ENCODE peak calls at places on chromosomes 16 and 17, in nine cellular contexts. I, E, B, L, R, K, N, S and T are unnamed samples.

GRCh38 chr16:85033153-85033552 is 5.6 kb downstream of the KIAA0513 start:
- DNase-seq in B (no peak), E (no peak), S (no peak), L (no peak), I (no peak), K (no peak), N (no peak), R (no peak), T (no peak)

GRCh38 chr16:56643080-56643778 is 4.8 kb downstream of the MT1A start:
- DNase-seq in K (peak; percentile 66), R (no peak), N (peak; percentile 34), S (no peak), E (peak; percentile 63), B (no peak), I (peak; percentile 95), L (no peak), T (peak; percentile 66)

GRCh38 chr17:18246880-18247612 is 11.5 kb downstream of the FLII start:
- DNase-seq in I (no peak), S (no peak), N (peak; percentile 47), R (peak; percentile 8), B (no peak), K (peak; percentile 94), E (peak; percentile 40), L (no peak), T (peak; percentile 44)

GRCh38 chr16:456891-457483 is 31.5 kb downstream of the RAB11FIP3 start:
- DNase-seq in B (no peak), R (peak; percentile 56), S (no peak), K (peak; percentile 34), N (peak; percentile 71), E (peak; percentile 29), I (no peak), L (no peak), T (peak; percentile 37)

GRCh38 chr16:24253192-24253591 is 2.9 kb upstream of the CACNG3 start:
- DNase-seq in N (peak; percentile 6), R (peak; percentile 38), S (no peak), E (peak; percentile 45), I (no peak), B (no peak), L (no peak), K (peak; percentile 51), T (peak; percentile 26)

GRCh38 chr16:86882586-86883280 is 304.4 kb downstream of the FOXL1 start:
- DNase-seq in L (peak; percentile 51), I (no peak), E (peak; percentile 68), R (peak; percentile 88), B (peak; percentile 63), N (peak; percentile 86), S (peak; percentile 44), K (peak; percentile 70), T (peak; percentile 88)

GRCh38 chr17:32281011-32281451 is 15.4 kb downstream of the RHBDL3 start:
- DNase-seq in E (peak; percentile 36), I (no peak), S (no peak), B (no peak), R (no peak), L (no peak), K (no peak), N (no peak), T (no peak)

GRCh38 chr16:27382187-27382855 is 19.7 kb upstream of the IL21R start:
- DNase-seq in K (no peak), I (no peak), L (no peak), N (no peak), R (no peak), B (no peak), E (no peak), S (no peak), T (no peak)

GRCh38 chr17:81120149-81120484 is 45.2 kb upstream of the PVALEF start:
- DNase-seq in E (no peak), S (no peak), K (no peak), B (no peak), N (no peak), I (no peak), R (no peak), L (no peak), T (no peak)

GRCh38 chr16:85520853-85521736 is 92.0 kb upstream of the GSE1 start:
- DNase-seq in B (no peak), K (peak; percentile 79), I (peak; percentile 74), E (no peak), L (no peak), S (no peak), N (no peak), R (no peak), T (no peak)

GRCh38 chr17:35372846-35373531 is 432 bp downstream of the SLFN11 start:
- DNase-seq in S (no peak), N (peak; percentile 33), L (no peak), B (no peak), R (no peak), E (peak; percentile 25), I (no peak), K (peak; percentile 10), T (peak; percentile 12)

GRCh38 chr17:31595666-31596381 is 204.3 kb downstream of the RAB11FIP4 start:
- DNase-seq in I (peak; percentile 36), B (no peak), K (peak; percentile 48), S (no peak), L (no peak), N (no peak), E (no peak), R (no peak), T (peak; percentile 15)

GRCh38 chr17:20313306-20313705 is 154.0 kb downstream of the LGALS9B start:
- DNase-seq in E (no peak), L (no peak), B (no peak), K (no peak), N (no peak), I (no peak), R (no peak), S (no peak), T (no peak)

GRCh38 chr16:31355701-31356100 is 725 bp downstream of the ITGAX start:
- DNase-seq in K (no peak), E (no peak), N (no peak), R (no peak), I (no peak), S (no peak), L (no peak), B (no peak), T (no peak)

GRCh38 chr16:53372942-53373871 is 61.1 kb upstream of the RBL2 start:
- DNase-seq in L (no peak), K (peak; percentile 73), N (no peak), B (no peak), R (no peak), E (no peak), S (no peak), I (peak; percentile 56), T (no peak)
- H3K4me3 ChIP-seq in L (no peak overlapping the region), K (peak overlapping the region; percentile 59), N (peak overlapping the region; percentile 9), B (no peak overlapping the region), R (no peak overlapping the region), E (peak overlapping the region; percentile 1), S (peak overlapping the region; percentile 7), I (no peak overlapping the region), T (no peak overlapping the region)

DNA sequence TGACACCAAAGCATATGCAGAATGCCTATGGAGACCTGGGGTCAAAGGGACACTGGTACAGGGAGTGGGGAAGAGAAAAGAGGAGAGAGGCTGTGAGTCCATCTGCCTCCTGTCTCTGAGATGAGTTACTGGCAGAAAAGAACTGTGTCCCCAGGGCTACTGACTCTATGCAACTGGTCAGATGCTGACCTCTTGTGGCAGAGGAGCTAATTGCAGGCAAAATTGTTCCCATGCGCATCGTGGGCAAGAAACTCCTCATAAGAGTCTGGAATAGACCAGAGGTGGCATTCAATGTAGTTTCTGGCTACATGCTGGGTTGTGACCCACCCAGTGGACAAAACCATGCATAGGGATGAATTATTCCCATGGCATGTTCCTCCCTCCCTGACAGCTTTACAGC is 26.1 kb upstream of the MLKL start:
- DNase-seq in B (no peak), L (no peak), K (no peak), I (no peak), S (no peak), E (peak; percentile 37), N (no peak), R (no peak), T (peak; percentile 40)
- TF ChIP-seq CTCF in B (peak; percentile 55), L (peak; percentile 40), K (peak; percentile 40), I (no peak), S (peak; percentile 46), E (peak; percentile 57), N (peak; percentile 40), R (peak; percentile 39), T (peak; percentile 61)

GRCh38 chr17:69879576-69879975 is 195.4 kb upstream of the KCNJ16 start:
- DNase-seq in B (no peak), S (no peak), R (no peak), L (no peak), I (no peak), E (no peak), K (no peak), N (no peak), T (no peak)

GRCh38 chr17:69883139-69883538 is 191.9 kb upstream of the KCNJ16 start:
- DNase-seq in R (no peak), I (no peak), E (no peak), L (no peak), S (no peak), K (no peak), B (no peak), N (no peak), T (no peak)

GRCh38 chr17:69878661-69879060 is 196.4 kb upstream of the KCNJ16 start:
- DNase-seq in I (no peak), E (peak; percentile 94), B (no peak), R (no peak), K (peak; percentile 65), N (peak; percentile 55), L (no peak), S (no peak), T (no peak)

GRCh38 chr17:69882281-69882680 is 192.7 kb upstream of the KCNJ16 start:
- DNase-seq in S (no peak), I (no peak), N (peak; percentile 63), K (no peak), B (no peak), E (no peak), R (peak; percentile 12), L (no peak), T (no peak)

DNA sequence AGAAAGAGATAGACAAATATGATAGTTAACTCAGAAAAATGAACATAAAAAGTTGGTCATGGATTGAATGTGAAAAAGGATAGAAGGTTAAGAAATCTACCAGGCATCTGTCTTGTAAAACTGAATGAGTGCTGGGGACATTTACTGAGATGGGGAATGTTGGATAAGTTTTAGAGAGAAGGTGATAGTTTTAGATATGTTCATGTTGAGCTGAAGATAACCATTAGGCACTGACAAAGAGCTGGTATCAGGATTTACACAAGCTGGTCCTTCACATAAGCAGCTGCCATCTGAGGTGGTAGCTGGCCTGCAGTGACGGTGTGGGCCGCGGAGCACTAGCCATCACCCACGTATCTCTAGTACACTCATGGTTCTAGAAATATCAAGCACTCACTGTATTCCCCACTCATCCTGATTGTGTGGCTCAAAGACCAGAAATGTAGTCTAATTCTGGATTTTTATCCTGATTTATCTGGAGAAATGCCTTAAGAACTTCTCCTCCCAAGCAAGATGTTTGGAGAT is 194.4 kb upstream of the KCNJ16 start:
- DNase-seq in N (no peak), L (no peak), R (no peak), S (no peak), E (no peak), K (no peak), I (no peak), B (no peak), T (no peak)
- H3K4me3 ChIP-seq in N (no peak overlapping the region), L (no peak overlapping the region), R (no peak overlapping the region), S (no peak overlapping the region), E (no peak overlapping the region), K (no peak overlapping the region), I (no peak overlapping the region), B (no peak overlapping the region), T (no peak overlapping the region)

DNA sequence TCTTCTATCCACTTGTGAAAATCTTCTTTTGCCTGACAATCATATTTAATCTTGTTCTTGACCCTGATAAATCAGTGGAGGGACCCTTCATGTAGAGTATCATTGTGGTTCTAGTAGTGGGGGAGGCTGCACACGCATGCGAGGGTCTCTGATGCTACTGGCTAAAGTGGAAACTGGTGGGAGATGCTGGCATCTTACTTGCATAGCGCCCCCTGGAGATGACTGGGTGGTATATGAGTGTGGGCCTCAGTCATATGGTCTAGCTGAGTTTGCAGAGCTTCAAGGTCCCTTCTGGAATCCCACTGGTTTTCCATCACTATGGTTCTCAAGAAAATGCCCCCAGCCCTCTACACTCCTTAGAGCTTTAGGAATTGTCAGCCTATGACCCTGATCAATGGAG is 236.4 kb upstream of the AXIN2 start:
- DNase-seq in K (peak; percentile 10), N (no peak), B (no peak), S (no peak), R (no peak), E (peak; percentile 35), I (no peak), L (no peak), T (peak; percentile 20)
- TF ChIP-seq CTCF in K (no peak), N (no peak), B (peak; percentile 19), S (peak; percentile 14), R (no peak), E (peak; percentile 35), I (peak; percentile 9), L (no peak), T (peak; percentile 46)